ENCODE peak calls at places on chromosome 15, in four cellular contexts. R is fibroblast of pulmonary artery, F is WTC11, G is upper lobe of left lung. P is an unnamed sample.

GRCh38 chr15:31260646-31261265 is 65.9 kb upstream of the KLF13 start:
- DNase-seq in R (no peak), G (no peak), F (peak), P (no peak)

GRCh38 chr15:73325191-73325980 is 43.4 kb downstream of the HCN4 start:
- DNase-seq in R (no peak), G (peak), F (peak), P (no peak)

GRCh38 chr15:25184356-25185155 is 229.8 kb downstream of the SNRPN start:
- DNase-seq in G (no peak), R (no peak), F (no peak), P (no peak)

GRCh38 chr15:72939855-72940631 is 112.2 kb upstream of the NEO1 start:
- DNase-seq in F (no peak), G (no peak), R (no peak), P (no peak)

GRCh38 chr15:43225201-43225949 is 4.6 kb upstream of the EPB42 start:
- DNase-seq in R (peak), G (no peak), F (peak), P (peak)

GRCh38 chr15:39094116-39094515 is 486.8 kb upstream of the THBS1 start:
- DNase-seq in F (no peak), G (no peak), R (no peak), P (no peak)

GRCh38 chr15:56045068-56045748 is 51.8 kb upstream of the NEDD4 start:
- DNase-seq in G (no peak), R (no peak), F (no peak), P (no peak)

GRCh38 chr15:64461577-64462162 is 1.3 kb downstream of the ZNF609 start:
- DNase-seq in F (peak), G (no peak), R (peak), P (peak)

GRCh38 chr15:44066211-44066827 is 128.8 kb downstream of the FRMD5 start:
- DNase-seq in G (no peak), F (peak), R (peak), P (peak)

GRCh38 chr15:40105517-40106202 is 3.0 kb downstream of the BMF start:
- DNase-seq in F (no peak), R (no peak), G (no peak), P (no peak)

DNA sequence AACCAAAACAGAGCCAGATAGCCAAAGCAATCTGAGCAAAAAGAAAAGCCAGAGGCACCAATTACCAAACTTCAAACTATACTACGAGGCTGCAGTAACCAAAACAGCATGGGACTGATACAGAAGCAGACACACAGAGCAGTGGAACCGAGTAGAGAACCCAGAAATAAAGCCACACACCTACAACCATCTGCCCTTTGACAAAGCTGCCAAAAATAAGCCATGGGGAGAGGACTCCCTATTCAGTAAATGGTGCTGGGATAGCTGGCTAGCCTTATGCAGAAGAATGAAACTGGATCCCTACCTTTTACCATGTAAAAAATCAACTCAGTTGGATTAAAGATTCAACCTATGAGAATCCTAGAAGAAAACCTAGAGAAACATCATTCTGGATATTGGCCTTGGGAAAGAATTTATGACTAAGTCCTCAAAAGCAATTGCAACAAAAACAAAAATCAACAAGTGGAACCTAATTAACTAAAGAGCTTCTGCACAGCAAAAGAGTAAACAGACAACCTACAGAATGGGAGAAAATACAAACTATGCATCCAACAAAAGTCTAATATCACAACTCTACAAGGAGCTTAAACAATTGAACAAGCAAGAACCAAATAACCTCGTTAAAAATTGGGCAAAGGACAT is 95.1 kb downstream of the APBA2 start:
- DNase-seq in F (no peak), R (no peak), G (no peak), P (no peak)
- TF ChIP-seq CTCF in F (no peak), R (no peak), G (no peak), P (no peak)

DNA sequence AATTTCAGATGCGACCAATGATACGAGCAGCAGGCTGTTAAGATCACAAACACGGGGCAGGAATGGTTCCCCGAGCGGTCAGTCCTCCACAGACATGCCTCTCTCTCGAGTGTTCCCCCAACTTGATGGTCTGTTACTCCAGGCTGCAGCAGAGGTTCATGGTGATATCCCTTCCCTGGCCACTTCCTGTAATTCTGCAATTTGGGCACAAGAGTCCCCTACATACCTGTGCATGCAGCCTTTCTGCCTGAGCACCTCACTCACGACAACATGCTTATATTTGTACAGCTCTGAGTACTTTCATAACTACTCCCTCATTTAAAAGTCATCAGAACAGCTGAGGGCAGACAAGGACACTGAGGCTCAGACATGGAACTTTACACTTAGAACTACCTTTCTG is 408.1 kb upstream of the NR2F2 start:
- DNase-seq in F (no peak), G (no peak), R (no peak), P (no peak)
- TF ChIP-seq CTCF in F (no peak), G (no peak), R (no peak), P (no peak)

DNA sequence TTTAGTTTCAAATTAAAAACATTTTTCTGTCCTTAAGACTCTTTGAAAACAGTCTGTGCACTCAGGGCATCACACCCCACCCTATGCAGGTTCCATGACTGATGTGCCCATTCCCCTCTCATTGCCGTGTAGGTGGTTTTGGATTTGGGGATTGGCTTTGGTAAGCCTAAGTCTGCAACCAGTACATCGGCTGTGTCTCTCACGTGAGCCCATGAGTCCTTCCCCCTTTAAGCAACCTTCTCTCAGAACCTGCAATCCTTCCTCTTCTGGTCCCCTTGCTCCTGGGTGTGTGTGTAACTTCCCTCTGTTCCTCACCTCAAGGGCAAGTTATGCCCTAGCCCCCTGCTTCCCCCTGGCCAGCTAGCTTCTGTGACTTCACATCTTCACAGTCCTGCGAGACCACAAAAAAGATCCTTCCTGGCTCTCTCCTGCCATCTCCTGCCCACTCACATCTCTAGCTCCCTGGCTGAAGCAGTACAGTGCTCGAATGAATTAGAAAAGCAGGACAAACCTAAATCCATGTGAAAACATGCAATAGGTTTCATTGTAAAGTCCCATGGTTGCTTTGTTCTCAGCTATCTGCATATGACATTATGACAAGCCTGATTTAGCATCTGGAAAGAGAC is 126.7 kb downstream of the UACA start:
- DNase-seq in R (peak), G (no peak), F (peak), P (peak)
- TF ChIP-seq CTCF in R (peak), G (no peak), F (no peak), P (peak)

GRCh38 chr15:92400573-92400972 is 6.9 kb downstream of the ST8SIA2 start:
- DNase-seq in R (no peak), G (no peak), F (no peak), P (peak)
- TF ChIP-seq CTCF in R (no peak), G (no peak), F (no peak), P (no peak)